ENCODE peak calls at places on chromosomes 13 and 19, in four cellular contexts. H is stimulated activated CD4-positive, alpha-beta T cell treated with anti-CD3 and anti-CD28 coated beads, Interleukin-1b, Interleukin-23, amount 100 ng/mL, for 24 hours; E is EH; L is Panc1. V is an unnamed sample.
A peak's percentile ranks its signal among the peaks of the same experiment; 100 is the strongest.

GRCh38 chr19:50804420-50805272 is 14.4 kb downstream of the ACP4 start:
- DNase-seq in H (peak; percentile 99), E (peak; percentile 98), L (peak; percentile 78), V (peak; percentile 83)

GRCh38 chr19:38277969-38278680 is 13.8 kb downstream of the SPINT2 start:
- DNase-seq in H (no peak), E (peak; percentile 98), L (no peak), V (no peak)

GRCh38 chr19:37009871-37010270 is 68.4 kb upstream of the ZNF420 start:
- DNase-seq in H (no peak), E (no peak), L (no peak), V (no peak)

GRCh38 chr19:52648336-52648990 is 10.3 kb upstream of the ZNF83 start:
- DNase-seq in H (no peak), E (peak; percentile 71), L (no peak), V (peak; percentile 11)

GRCh38 chr19:58338825-58339558 is 12.2 kb downstream of the ZSCAN22 start:
- DNase-seq in H (no peak), E (no peak), L (no peak), V (no peak)

GRCh38 chr13:76992548-76993001 is 694 bp downstream of the CLN5 start:
- DNase-seq in H (no peak), E (peak; percentile 31), L (no peak), V (no peak)

GRCh38 chr13:21834511-21834910 is 163.6 kb downstream of the FGF9 start:
- DNase-seq in H (no peak), E (no peak), L (no peak), V (no peak)

GRCh38 chr13:108093616-108094015 is 121.7 kb downstream of the LIG4 start:
- DNase-seq in H (no peak), E (no peak), L (no peak), V (no peak)

GRCh38 chr13:40494513-40494912 is 171.9 kb downstream of the FOXO1 start:
- DNase-seq in H (no peak), E (peak; percentile 19), L (no peak), V (no peak)

GRCh38 chr13:105735269-105735668 is 800.2 kb downstream of the EFNB2 start:
- DNase-seq in H (no peak), E (no peak), L (no peak), V (no peak)

GRCh38 chr19:38452430-38453366 is 19.2 kb downstream of the RYR1 start:
- DNase-seq in H (peak; percentile 21), E (no peak), L (no peak), V (no peak)

GRCh38 chr13:25846227-25846984 is 205.4 kb downstream of the SHISA2 start:
- DNase-seq in H (no peak), E (no peak), L (no peak), V (no peak)

GRCh38 chr19:1510807-1511206 is 2.0 kb downstream of the ADAMTSL5 start:
- DNase-seq in H (no peak), E (no peak), L (no peak), V (no peak)